ENCODE peak calls at places on chromosome 3, in eight cellular contexts. Z is HTR-8/SVneo; O is GF-D8; F is MG63; U is amniotic epithelial cell; G is NCI-H345; T is CD8-positive, alpha-beta memory T cell; X is hypothalamus. K is an unnamed sample.

GRCh38 chr3:136171097-136171542 is 25.0 kb downstream of the MSL2 start:
- DNase-seq in Z (no peak), O (no peak), F (no peak), U (no peak), G (no peak), T (no peak), X (no peak), K (no peak)

GRCh38 chr3:127144631-127145030 is 48.3 kb upstream of the PRR23E start:
- DNase-seq in Z (no peak), O (no peak), F (no peak), U (no peak), G (no peak), T (no peak), X (no peak), K (no peak)

GRCh38 chr3:48856469-48856868 is 8.8 kb upstream of the PRKAR2A start:
- DNase-seq in Z (no peak), O (no peak), F (no peak), U (no peak), G (no peak), T (no peak), X (peak; percentile 29), K (no peak)

GRCh38 chr3:195771651-195772300 is 40.0 kb downstream of the MUC4 start:
- DNase-seq in Z (no peak), O (no peak), F (no peak), U (no peak), G (no peak), T (no peak), X (no peak), K (no peak)

GRCh38 chr3:21912656-21913055 is 161.6 kb upstream of the ZNF385D start:
- DNase-seq in Z (no peak), O (no peak), F (no peak), U (peak; percentile 39), G (no peak), T (no peak), X (no peak), K (peak; percentile 3)

GRCh38 chr3:59660376-59660775 is 610.6 kb upstream of the CFAP20DC start:
- DNase-seq in Z (no peak), O (no peak), F (no peak), U (no peak), G (peak; percentile 18), T (no peak), X (no peak), K (peak; percentile 26)

GRCh38 chr3:194204036-194204792 is 68.3 kb downstream of the HES1 start:
- DNase-seq in Z (no peak), O (no peak), F (no peak), U (no peak), G (peak; percentile 45), T (no peak), X (no peak), K (no peak)

GRCh38 chr3:23004971-23005370 is 198.2 kb upstream of the UBE2E2 start:
- DNase-seq in Z (peak; percentile 48), O (no peak), F (no peak), U (peak; percentile 78), G (no peak), T (no peak), X (no peak), K (peak; percentile 28)

GRCh38 chr3:147410126-147410517 is 957 bp downstream of the ZIC1 start:
- DNase-seq in Z (no peak), O (no peak), F (no peak), U (no peak), G (no peak), T (no peak), X (no peak), K (no peak)

GRCh38 chr3:52841211-52841980 is 6.6 kb upstream of the MUSTN1 start:
- DNase-seq in Z (no peak), O (no peak), F (no peak), U (no peak), G (no peak), T (no peak), X (no peak), K (no peak)

GRCh38 chr3:50574280-50574831 is 5.0 kb downstream of the HEMK1 start:
- DNase-seq in Z (no peak), O (no peak), F (no peak), U (no peak), G (no peak), T (no peak), X (no peak), K (no peak)

GRCh38 chr3:52355526-52355925 is 39.4 kb downstream of the DNAH1 start:
- DNase-seq in Z (no peak), O (no peak), F (no peak), U (no peak), G (no peak), T (no peak), X (no peak), K (no peak)

GRCh38 chr3:135084404-135084803 is 289.3 kb downstream of the EPHB1 start:
- DNase-seq in Z (no peak), O (no peak), F (peak; percentile 23), U (no peak), G (peak; percentile 53), T (no peak), X (no peak), K (no peak)

GRCh38 chr3:129658156-129658843 is 51.8 kb upstream of the PLXND1 start:
- DNase-seq in Z (no peak), O (no peak), F (no peak), U (peak; percentile 8), G (no peak), T (no peak), X (no peak), K (no peak)

GRCh38 chr3:45665101-45665572 is 24.1 kb upstream of the SACM1L start:
- DNase-seq in Z (no peak), O (peak; percentile 6), F (no peak), U (no peak), G (peak; percentile 46), T (peak; percentile 47), X (no peak), K (peak; percentile 68)

GRCh38 chr3:177776656-177777055 is 579.4 kb upstream of the TBL1XR1 start:
- DNase-seq in Z (peak; percentile 23), O (no peak), F (no peak), U (peak; percentile 71), G (peak; percentile 35), T (no peak), X (no peak), K (peak; percentile 36)

GRCh38 chr3:181838940-181839914 is 127.5 kb downstream of the SOX2 start:
- DNase-seq in Z (no peak), O (no peak), F (no peak), U (no peak), G (peak; percentile 76), T (no peak), X (no peak), K (no peak)

K was measured in fibroblast of villous mesenchyme.